ENCODE peak calls at places on chromosomes 13 and 19, in five cellular contexts. C is aorta, P is upper lobe of right lung, H is A549, V is SK-N-MC. G is an unnamed sample.

GRCh38 chr13:55553736-55554135 is 1587.0 kb upstream of the PRR20A start:
- DNase-seq in C (no peak), V (no peak), P (no peak), H (no peak), G (no peak)

GRCh38 chr19:4009990-4010807 is 2.7 kb downstream of the PIAS4 start:
- DNase-seq in P (no peak), C (no peak), H (no peak), V (no peak), G (no peak)

GRCh38 chr19:52703917-52704316 is 30.9 kb downstream of the ZNF611 start:
- DNase-seq in C (no peak), V (no peak), H (no peak), P (no peak), G (no peak)

GRCh38 chr13:36344173-36344572 is 2.0 kb downstream of the SPART start:
- DNase-seq in C (no peak), H (peak; percentile 26), V (no peak), P (no peak), G (peak; percentile 83)

GRCh38 chr13:44380404-44381165 is 7.0 kb downstream of the SERP2 start:
- DNase-seq in H (no peak), C (no peak), P (no peak), V (no peak), G (no peak)

GRCh38 chr19:6150289-6150688 is 14.8 kb downstream of the ACSBG2 start:
- DNase-seq in P (no peak), H (no peak), V (no peak), C (no peak), G (no peak)

GRCh38 chr13:40517486-40518311 is 148.7 kb downstream of the FOXO1 start:
- DNase-seq in P (no peak), C (no peak), H (no peak), V (no peak), G (no peak)

GRCh38 chr13:99357920-99358319 is 50.7 kb upstream of the GPR183 start:
- DNase-seq in C (no peak), P (no peak), H (no peak), V (no peak), G (no peak)

GRCh38 chr19:45553464-45553863 is 31.1 kb downstream of the OPA3 start:
- DNase-seq in C (no peak), V (no peak), P (no peak), H (no peak), G (no peak)

GRCh38 chr13:98653471-98653985 is 76.6 kb upstream of the STK24 start:
- DNase-seq in C (peak; percentile 90), V (peak; percentile 32), P (peak; percentile 76), H (peak; percentile 76), G (peak; percentile 21)

GRCh38 chr19:20776083-20777076 is at the start of gene ZNF66:
- DNase-seq in V (peak; percentile 1), H (peak; percentile 33), C (peak; percentile 97), P (peak; percentile 95), G (peak; percentile 86)

GRCh38 chr13:75345191-75345590 is 136.8 kb downstream of the TBC1D4 start:
- DNase-seq in V (no peak), C (no peak), P (no peak), H (no peak), G (peak; percentile 13)

GRCh38 chr19:55434356-55434755 is 8.7 kb downstream of the SHISA7 start:
- DNase-seq in C (no peak), P (no peak), V (no peak), H (no peak), G (no peak)

GRCh38 chr13:104011505-104012270 is 945.5 kb upstream of the SLC10A2 start:
- DNase-seq in P (no peak), H (no peak), C (no peak), V (no peak), G (no peak)

GRCh38 chr19:41997851-41998229 is 3.8 kb upstream of the ATP1A3 start:
- DNase-seq in H (no peak), V (no peak), C (no peak), P (no peak), G (no peak)

GRCh38 chr13:87656311-87656710 is 14.9 kb upstream of the SLITRK5 start:
- DNase-seq in P (no peak), H (no peak), C (no peak), V (no peak), G (peak; percentile 66)

GRCh38 chr19:8366961-8367326 is 3.0 kb downstream of the ANGPTL4 start:
- DNase-seq in H (no peak), P (peak; percentile 66), C (peak; percentile 78), V (no peak), G (no peak)

GRCh38 chr19:57830071-57830602 is at the start of gene ZNF587B:
- DNase-seq in P (peak; percentile 67), H (peak; percentile 45), V (no peak), C (peak; percentile 80), G (no peak)

GRCh38 chr13:77139311-77139710 is 112.4 kb upstream of the FBXL3 start:
- DNase-seq in V (no peak), P (no peak), C (no peak), H (no peak), G (peak; percentile 17)
- H3K4me3 ChIP-seq in V (no peak overlapping the region), P (no peak overlapping the region), C (no peak overlapping the region), H (no peak overlapping the region), G (no peak overlapping the region)

GRCh38 chr19:35903550-35904179 is 1.3 kb downstream of the HCST start:
- DNase-seq in H (peak; percentile 68), C (peak; percentile 86), P (peak; percentile 94), V (no peak), G (peak; percentile 36)
- H3K4me3 ChIP-seq in H (peak overlapping the region; percentile 34), C (no peak overlapping the region), P (peak overlapping the region; percentile 84), V (peak overlapping the region; percentile 59), G (peak overlapping the region; percentile 21)

DNA sequence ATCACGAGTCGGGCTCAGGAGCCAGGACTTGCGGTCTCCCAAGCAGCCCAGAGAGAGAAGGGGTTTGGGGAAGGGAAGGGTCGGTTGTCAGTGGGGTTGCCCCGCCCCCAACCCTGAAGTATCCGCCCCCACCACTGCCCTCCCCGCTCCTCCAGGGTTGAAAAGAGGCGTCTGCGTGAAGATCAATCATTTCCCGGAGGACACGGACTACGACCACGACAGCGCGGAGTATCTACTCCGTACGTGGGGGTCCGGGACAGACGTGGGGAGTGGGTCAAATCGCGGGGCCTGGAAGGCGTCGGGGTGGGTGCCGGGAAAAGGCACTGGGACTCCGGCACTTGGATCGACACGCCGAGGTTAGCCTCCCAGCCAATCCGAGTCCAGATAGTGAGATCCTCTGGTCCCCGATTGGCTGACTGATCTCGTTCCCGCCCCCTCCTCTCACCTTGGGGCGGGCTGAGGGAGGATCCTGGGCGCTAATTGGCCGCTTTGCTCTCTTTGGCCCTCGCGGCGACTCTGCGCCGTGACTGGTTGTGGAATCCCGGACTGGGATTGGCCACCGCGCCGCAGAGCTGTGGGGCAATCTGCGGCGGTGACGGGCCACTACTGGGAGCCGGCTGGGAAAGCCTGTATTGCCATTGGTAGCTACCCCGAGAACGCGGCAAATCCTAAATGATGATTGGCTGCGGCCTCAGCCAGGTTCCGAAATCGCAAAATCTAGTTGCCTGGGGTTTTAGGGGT is 13.3 kb upstream of the CACNG6 start:
- DNase-seq in P (no peak), V (no peak), C (peak; percentile 85), H (peak; percentile 100), G (peak; percentile 72)
- H3K4me3 ChIP-seq in P (peak overlapping the region; percentile 26), V (no peak overlapping the region), C (peak overlapping the region; percentile 4), H (peak overlapping the region; percentile 69), G (peak overlapping the region; percentile 40)

DNA sequence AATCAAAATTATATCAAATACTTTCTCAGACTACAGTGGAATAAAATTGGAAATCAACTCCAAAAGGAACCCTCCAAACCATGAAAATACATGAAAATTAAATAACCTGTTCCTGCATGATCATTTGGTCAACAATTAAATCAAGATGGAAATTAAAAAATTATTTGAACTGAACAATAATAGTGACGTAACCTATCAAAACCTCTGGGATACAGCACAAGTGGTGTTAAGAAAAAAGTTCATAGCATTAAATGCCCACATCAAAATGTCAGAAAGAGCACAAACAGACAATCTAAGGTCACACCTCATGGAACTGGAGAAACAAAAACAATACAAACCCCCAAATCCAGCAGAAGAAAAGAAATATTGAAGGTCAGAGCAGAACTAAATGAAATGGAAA is 1460.7 kb downstream of the OLFM4 start:
- DNase-seq in C (no peak), V (no peak), H (no peak), P (no peak), G (no peak)
- H3K4me3 ChIP-seq in C (no peak overlapping the region), V (no peak overlapping the region), H (no peak overlapping the region), P (no peak overlapping the region), G (no peak overlapping the region)

DNA sequence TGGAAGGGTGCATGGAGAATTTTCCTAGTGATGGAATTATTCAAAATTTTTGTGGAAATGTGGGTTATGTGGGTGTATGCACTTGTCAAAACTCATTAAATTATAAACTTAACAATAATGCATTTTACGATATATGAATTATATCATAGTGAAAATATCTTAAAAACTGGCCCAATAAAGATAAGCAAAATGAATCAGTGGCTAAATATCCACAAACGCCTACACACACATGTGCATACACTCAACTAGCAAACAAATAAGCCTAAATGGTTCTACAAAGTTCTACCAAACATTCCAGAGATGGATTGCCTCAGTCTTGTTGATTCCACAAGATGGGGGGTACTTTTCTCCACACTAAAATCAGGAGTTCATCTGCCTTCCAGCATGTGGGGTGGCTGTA is 349.5 kb downstream of the TSHZ3 start:
- DNase-seq in C (no peak), V (no peak), H (no peak), P (no peak), G (no peak)
- H3K4me3 ChIP-seq in C (no peak overlapping the region), V (no peak overlapping the region), H (no peak overlapping the region), P (no peak overlapping the region), G (no peak overlapping the region)

DNA sequence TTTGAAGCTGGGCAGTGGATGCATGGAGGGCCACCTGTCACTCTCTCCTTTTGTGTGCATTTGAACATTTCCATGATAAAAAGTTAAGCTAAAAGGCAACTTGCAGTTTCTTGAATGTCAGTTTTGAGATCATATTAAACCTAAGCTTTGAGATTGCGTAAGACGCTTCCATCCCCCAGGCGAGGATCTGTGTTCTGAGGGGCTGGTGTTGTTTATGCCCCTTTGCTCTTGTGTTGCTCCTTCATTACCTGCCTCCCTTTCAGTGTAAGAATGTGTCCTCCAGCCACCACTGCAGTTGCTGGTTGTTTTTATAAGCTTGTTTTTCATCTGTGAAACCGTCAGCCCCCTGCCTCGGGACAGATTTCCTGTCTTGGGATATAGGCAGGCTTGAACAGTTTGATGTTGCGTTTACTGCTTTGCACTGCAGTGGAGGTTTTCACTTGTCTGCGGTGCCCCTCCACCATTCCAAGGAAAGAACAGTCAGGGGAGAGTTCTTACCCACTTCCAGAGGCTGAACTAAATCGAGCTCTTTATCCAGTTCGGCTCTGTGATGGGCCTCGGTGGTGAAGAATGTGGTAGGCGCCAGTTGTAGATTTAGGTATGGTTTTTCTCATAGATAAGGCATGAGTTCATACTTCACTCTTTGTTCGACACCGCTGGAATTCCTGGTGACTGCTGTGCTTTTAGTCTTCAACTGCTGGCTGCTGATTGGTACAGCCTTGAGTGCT is 96.8 kb downstream of the ARHGEF7 start:
- DNase-seq in C (no peak), H (no peak), V (no peak), P (no peak), G (no peak)
- H3K4me3 ChIP-seq in C (no peak overlapping the region), H (no peak overlapping the region), V (no peak overlapping the region), P (no peak overlapping the region), G (no peak overlapping the region)